ENCODE peak calls at places on chromosome 6, in eight cellular contexts. O is thyroid gland, S is choroid plexus epithelial cell, G is lower lobe of right lung, C is AG04450, P is GM06990, Q is cardiac muscle cell, M is GM10248. X is an unnamed sample.

GRCh38 chr6:21505574-21505990 is 88.0 kb upstream of the SOX4 start:
- DNase-seq in O (no peak), S (no peak), G (no peak), C (no peak), P (no peak), Q (no peak), M (no peak), X (no peak)

GRCh38 chr6:105786890-105787655 is 299.1 kb upstream of the PRDM1 start:
- DNase-seq in O (no peak), S (no peak), G (no peak), C (no peak), P (peak), Q (no peak), M (peak), X (peak)

GRCh38 chr6:37177083-37177949 is 7.4 kb downstream of the PIM1 start:
- DNase-seq in O (no peak), S (no peak), G (no peak), C (no peak), P (no peak), Q (no peak), M (no peak), X (no peak)

GRCh38 chr6:47016236-47016635 is 25.9 kb downstream of the ADGRF1 start:
- DNase-seq in O (no peak), S (no peak), G (no peak), C (no peak), P (no peak), Q (no peak), M (no peak), X (no peak)

GRCh38 chr6:129748212-129748900 is 38.4 kb upstream of the ARHGAP18 start:
- DNase-seq in O (no peak), S (peak), G (no peak), C (no peak), P (peak), Q (no peak), M (peak), X (peak)

GRCh38 chr6:142945446-142946180 is 637 bp upstream of the HIVEP2 start:
- DNase-seq in O (peak), S (no peak), G (peak), C (no peak), P (peak), Q (peak), M (peak), X (peak)

GRCh38 chr6:3147914-3148757 is 9.2 kb downstream of the TUBB2A start:
- DNase-seq in O (no peak), S (no peak), G (no peak), C (no peak), P (no peak), Q (no peak), M (no peak), X (no peak)

GRCh38 chr6:98452721-98453120 is 381.7 kb upstream of the POU3F2 start:
- DNase-seq in O (no peak), S (no peak), G (no peak), C (no peak), P (no peak), Q (no peak), M (no peak), X (no peak)

GRCh38 chr6:21033575-21034026 is 499.3 kb downstream of the CDKAL1 start:
- DNase-seq in O (no peak), S (peak), G (no peak), C (peak), P (no peak), Q (no peak), M (no peak), X (no peak)

GRCh38 chr6:150685860-150686259 is 86.2 kb downstream of the PLEKHG1 start:
- DNase-seq in O (no peak), S (peak), G (peak), C (no peak), P (peak), Q (no peak), M (peak), X (peak)

GRCh38 chr6:41156771-41157170 is 2.6 kb upstream of the TREML1 start:
- DNase-seq in O (no peak), S (no peak), G (no peak), C (no peak), P (no peak), Q (no peak), M (no peak), X (no peak)

GRCh38 chr6:132495604-132496079 is 17.3 kb downstream of the STX7 start:
- DNase-seq in O (no peak), S (no peak), G (no peak), C (no peak), P (peak), Q (no peak), M (no peak), X (no peak)

GRCh38 chr6:136069119-136069518 is 181.0 kb downstream of the MTFR2 start:
- DNase-seq in O (no peak), S (peak), G (no peak), C (peak), P (no peak), Q (no peak), M (no peak), X (no peak)

GRCh38 chr6:127554435-127555006 is 22.5 kb upstream of the C6orf58 start:
- DNase-seq in O (no peak), S (peak), G (no peak), C (no peak), P (no peak), Q (peak), M (no peak), X (peak)
- TF ChIP-seq CTCF in O (no peak), S (peak), G (peak), C (peak), P (peak), Q (peak), M (peak), X (no peak)

GRCh38 chr6:34068462-34069044 is 77.3 kb downstream of the GRM4 start:
- DNase-seq in O (no peak), S (no peak), G (no peak), C (no peak), P (no peak), Q (no peak), M (no peak), X (no peak)
- TF ChIP-seq CTCF in O (no peak), S (peak), G (no peak), C (no peak), P (no peak), Q (no peak), M (no peak), X (no peak)

GRCh38 chr6:7727150-7727950 is 1.5 kb downstream of the BMP6 start:
- DNase-seq in O (no peak), S (no peak), G (no peak), C (no peak), P (peak), Q (peak), M (peak), X (peak)
- TF ChIP-seq CTCF in O (no peak), S (no peak), G (no peak), C (no peak), P (no peak), Q (peak), M (no peak), X (no peak)

GRCh38 chr6:52662031-52662430 is 8.9 kb upstream of the TMEM14A start:
- DNase-seq in O (no peak), S (no peak), G (no peak), C (no peak), P (no peak), Q (no peak), M (no peak), X (no peak)
- TF ChIP-seq CTCF in O (no peak), S (no peak), G (no peak), C (no peak), P (no peak), Q (no peak), M (no peak), X (no peak)